ENCODE peak calls at places on chromosomes 5 and 9, in six cellular contexts. M is OCI-LY7; C is stimulated activated CD8-positive, alpha-beta memory T cell treated with anti-CD3 and anti-CD28 coated beads, Interleukin-4, amount 100 ng/mL, for 1 hour; Z is activated CD8-positive, alpha-beta memory T cell treated with anti-CD3 and anti-CD28 coated beads for 1 hour; W is GM03348; L is PC-9. I is an unnamed sample.

GRCh38 chr9:121686930-121687541 is 35.6 kb downstream of the DAB2IP start:
- DNase-seq in M (peak), C (no peak), Z (peak), W (peak), L (peak), I (peak)

GRCh38 chr5:138943615-138944173 is 68.6 kb upstream of the LRRTM2 start:
- DNase-seq in M (no peak), C (no peak), Z (no peak), W (no peak), L (no peak), I (no peak)

GRCh38 chr9:100120286-100120685 is 21.2 kb downstream of the INVS start:
- DNase-seq in M (no peak), C (no peak), Z (no peak), W (no peak), L (no peak), I (no peak)

GRCh38 chr5:33892419-33893151 is 795 bp upstream of the ADAMTS12 start:
- DNase-seq in M (no peak), C (no peak), Z (no peak), W (peak), L (peak), I (peak)

GRCh38 chr5:112548246-112548982 is 129.3 kb upstream of the EPB41L4A start:
- DNase-seq in M (no peak), C (no peak), Z (no peak), W (peak), L (no peak), I (no peak)

GRCh38 chr5:140240987-140241706 is 61.8 kb downstream of the PFDN1 start:
- DNase-seq in M (no peak), C (no peak), Z (no peak), W (peak), L (peak), I (no peak)

GRCh38 chr9:76725181-76725580 is 39.1 kb upstream of the PCA3 start:
- DNase-seq in M (no peak), C (no peak), Z (no peak), W (no peak), L (no peak), I (no peak)

GRCh38 chr5:180844858-180845257 is 16.2 kb downstream of the ZFP62 start:
- DNase-seq in M (no peak), C (no peak), Z (no peak), W (no peak), L (no peak), I (peak)

GRCh38 chr5:1810581-1811101 is 9.4 kb downstream of the NDUFS6 start:
- DNase-seq in M (no peak), C (no peak), Z (no peak), W (no peak), L (no peak), I (no peak)

GRCh38 chr9:78280982-78281668 is 15.8 kb upstream of the PSAT1 start:
- DNase-seq in M (no peak), C (no peak), Z (no peak), W (peak), L (peak), I (no peak)

GRCh38 chr9:136354592-136355085 is 8.9 kb downstream of the DNLZ start:
- DNase-seq in M (no peak), C (no peak), Z (no peak), W (peak), L (peak), I (no peak)

GRCh38 chr5:94693043-94693822 is 74.8 kb downstream of the SLF1 start:
- DNase-seq in M (peak), C (no peak), Z (no peak), W (peak), L (no peak), I (peak)

GRCh38 chr5:18771097-18771610 is 1136.9 kb downstream of the TAF11L14 start:
- DNase-seq in M (no peak), C (no peak), Z (no peak), W (no peak), L (no peak), I (no peak)

GRCh38 chr5:135233477-135233876 is 165.6 kb downstream of the MACROH2A1 start:
- DNase-seq in M (peak), C (no peak), Z (no peak), W (no peak), L (no peak), I (no peak)

GRCh38 chr9:133031496-133031911 is 707 bp downstream of the GTF3C5 start:
- DNase-seq in M (no peak), C (no peak), Z (no peak), W (no peak), L (peak), I (no peak)

GRCh38 chr9:134146774-134147493 is 11.1 kb downstream of the WDR5 start:
- DNase-seq in M (no peak), C (no peak), Z (no peak), W (no peak), L (no peak), I (no peak)

GRCh38 chr9:135244751-135245221 is 157.3 kb downstream of the OLFM1 start:
- DNase-seq in M (no peak), C (no peak), Z (no peak), W (no peak), L (no peak), I (no peak)

GRCh38 chr9:123267481-123268239 is 726 bp downstream of the STRBP start:
- DNase-seq in M (peak), C (no peak), Z (no peak), W (no peak), L (peak), I (no peak)

GRCh38 chr5:13045897-13046551 is 898.5 kb downstream of the DNAH5 start:
- DNase-seq in M (no peak), C (no peak), Z (no peak), W (no peak), L (no peak), I (no peak)

GRCh38 chr5:14397717-14398116 is 183.9 kb upstream of the OTULINL start:
- DNase-seq in M (no peak), C (no peak), Z (no peak), W (peak), L (peak), I (no peak)

GRCh38 chr5:122313941-122314340 is 1.9 kb downstream of the SNCAIP start:
- DNase-seq in M (no peak), C (no peak), Z (no peak), W (no peak), L (no peak), I (no peak)

GRCh38 chr5:39500656-39501295 is 76.0 kb upstream of the DAB2 start:
- DNase-seq in M (no peak), C (no peak), Z (no peak), W (no peak), L (no peak), I (peak)

GRCh38 chr9:4306066-4306787 is 6.4 kb upstream of the GLIS3 start:
- DNase-seq in M (no peak), C (no peak), Z (no peak), W (peak), L (no peak), I (peak)

GRCh38 chr5:132775439-132776076 is 1.5 kb downstream of the SEPTIN8 start:
- DNase-seq in M (no peak), C (no peak), Z (no peak), W (peak), L (peak), I (peak)

GRCh38 chr9:27865031-27865438 is 291.8 kb upstream of the C9orf72 start:
- DNase-seq in M (no peak), C (no peak), Z (no peak), W (peak), L (no peak), I (no peak)

GRCh38 chr9:100880284-100880683 is 148.2 kb upstream of the PLPPR1 start:
- DNase-seq in M (no peak), C (no peak), Z (no peak), W (no peak), L (no peak), I (no peak)

GRCh38 chr9:16689352-16689938 is 181.0 kb downstream of the BNC2 start:
- DNase-seq in M (no peak), C (no peak), Z (no peak), W (no peak), L (no peak), I (no peak)

GRCh38 chr5:2482778-2483177 is 268.7 kb downstream of the IRX2 start:
- DNase-seq in M (no peak), C (no peak), Z (no peak), W (no peak), L (no peak), I (no peak)

GRCh38 chr5:133669472-133669871 is 57.1 kb upstream of the FSTL4 start:
- DNase-seq in M (no peak), C (no peak), Z (no peak), W (no peak), L (no peak), I (no peak)

GRCh38 chr9:73613092-73613701 is 461.5 kb downstream of the ANXA1 start:
- DNase-seq in M (no peak), C (no peak), Z (no peak), W (no peak), L (no peak), I (peak)

GRCh38 chr5:2387224-2388004 is 364.1 kb downstream of the IRX2 start:
- DNase-seq in M (no peak), C (no peak), Z (no peak), W (no peak), L (no peak), I (no peak)

I was measured in trophoblast cell.